ENCODE peak calls at places on chromosomes 3 and 15, in four cellular contexts. O is HepG2, K is GM12878, W is K562. Z is an unnamed sample.

GRCh38 chr3:131795382-131796085 is 239.3 kb downstream of the CPNE4 start:
- DNase-seq in O (no peak), K (no peak), W (peak), Z (no peak)

GRCh38 chr3:50126287-50127211 is 28.6 kb upstream of the SEMA3F start:
- DNase-seq in O (peak), W (no peak), K (no peak), Z (peak)

GRCh38 chr3:128805771-128806170 is 73.6 kb upstream of the ACAD9 start:
- DNase-seq in K (no peak), W (peak), O (no peak), Z (no peak)

GRCh38 chr3:9778102-9778501 is 8.4 kb upstream of the CAMK1 start:
- DNase-seq in O (no peak), W (peak), K (no peak), Z (no peak)

GRCh38 chr3:37171144-37171543 is 3.2 kb downstream of the LRRFIP2 start:
- DNase-seq in K (no peak), O (no peak), W (peak), Z (no peak)

GRCh38 chr15:84716036-84716732 is at the start of gene SEC11A:
- DNase-seq in O (peak), W (peak), K (peak), Z (peak)

GRCh38 chr3:179967622-179968021 is 69.1 kb downstream of the PEX5L start:
- DNase-seq in K (no peak), O (no peak), W (no peak), Z (no peak)

GRCh38 chr3:18937574-18937973 is 210.7 kb upstream of the KCNH8 start:
- DNase-seq in O (no peak), W (no peak), K (no peak), Z (no peak)

GRCh38 chr3:70281663-70282062 is 30.8 kb downstream of the MDFIC2 start:
- DNase-seq in K (no peak), W (no peak), O (no peak), Z (no peak)

GRCh38 chr3:149784064-149784704 is 8.2 kb downstream of the ANKUB1 start:
- DNase-seq in O (no peak), W (no peak), K (no peak), Z (no peak)

GRCh38 chr15:99425666-99426301 is 140.0 kb upstream of the MEF2A start:
- DNase-seq in W (no peak), O (no peak), K (no peak), Z (no peak)

GRCh38 chr3:140765246-140765645 is 87.4 kb downstream of the TRIM42 start:
- DNase-seq in K (no peak), W (no peak), O (no peak), Z (no peak)

GRCh38 chr15:80695911-80696651 is 971 bp downstream of the ABHD17C start:
- DNase-seq in K (no peak), W (no peak), O (peak), Z (peak)

GRCh38 chr15:23690450-23690852 is 3.3 kb upstream of the NDN start:
- DNase-seq in K (no peak), O (peak), W (peak), Z (peak)

GRCh38 chr15:75989045-75989444 is 23.2 kb downstream of the NRG4 start:
- DNase-seq in K (no peak), O (no peak), W (no peak), Z (no peak)

GRCh38 chr3:1752205-1752604 is 346.5 kb upstream of the CNTN4 start:
- DNase-seq in W (no peak), O (no peak), K (no peak), Z (no peak)
- TF ChIP-seq SMC3 in W (no peak), O (no peak), K (no peak), Z (no peak)

DNA sequence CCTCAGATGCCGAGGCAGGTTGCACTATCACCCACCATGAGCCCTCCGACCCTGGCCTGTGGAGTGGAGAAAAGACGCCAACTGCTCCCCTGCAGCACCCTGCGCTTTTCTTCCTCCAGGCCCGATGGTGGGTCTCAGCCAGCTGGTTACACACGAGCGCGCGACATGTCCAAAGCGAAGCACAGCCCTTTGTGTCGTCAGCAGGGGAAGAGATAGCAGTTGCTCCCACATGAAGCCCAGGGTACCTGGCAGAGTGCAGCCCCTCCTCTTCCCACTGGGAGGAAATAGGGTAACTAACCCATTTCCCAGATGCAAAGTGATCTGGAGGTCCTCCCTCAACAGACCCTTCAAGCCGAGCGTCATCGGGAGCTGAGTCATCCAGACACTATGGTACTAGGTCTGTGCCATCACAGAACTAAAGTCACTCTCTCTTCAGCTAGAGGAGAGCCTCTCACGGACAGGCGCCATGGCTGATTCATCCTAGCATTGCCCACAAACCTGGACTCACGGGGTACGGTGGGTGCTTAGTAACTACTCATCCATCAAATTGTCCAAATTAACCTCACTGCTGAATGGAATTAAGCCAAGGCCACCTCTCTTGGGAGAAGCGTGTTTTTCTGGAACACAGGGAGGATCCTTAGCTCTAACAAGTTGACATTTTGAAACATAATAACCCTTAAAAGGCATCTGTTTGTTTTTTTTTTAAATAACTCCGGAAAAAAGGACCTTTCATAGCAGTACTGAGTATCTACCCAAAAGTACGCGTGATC is 45.2 kb upstream of the BDH1 start:
- DNase-seq in O (no peak), K (no peak), W (no peak), Z (no peak)
- TF ChIP-seq ZBTB33 in O (no peak), K (no peak), W (no peak), Z (no peak)

GRCh38 chr15:77140220-77140619 is 69.3 kb upstream of the TSPAN3 start:
- DNase-seq in W (no peak), O (no peak), K (no peak), Z (no peak)
- TF ChIP-seq FOXM1 in W (no peak), O (no peak), K (no peak), Z (no peak)

GRCh38 chr15:47959617-47960398 is 161.0 kb upstream of the SLC24A5 start:
- DNase-seq in K (peak), W (no peak), O (no peak), Z (no peak)
- TF ChIP-seq SMC3 in K (no peak), W (no peak), O (no peak), Z (no peak)

GRCh38 chr15:28955160-28955502 is 69.4 kb downstream of the APBA2 start:
- DNase-seq in O (no peak), K (peak), W (peak), Z (peak)
- TF ChIP-seq ZBTB33 in O (no peak), K (no peak), W (no peak), Z (no peak)

DNA sequence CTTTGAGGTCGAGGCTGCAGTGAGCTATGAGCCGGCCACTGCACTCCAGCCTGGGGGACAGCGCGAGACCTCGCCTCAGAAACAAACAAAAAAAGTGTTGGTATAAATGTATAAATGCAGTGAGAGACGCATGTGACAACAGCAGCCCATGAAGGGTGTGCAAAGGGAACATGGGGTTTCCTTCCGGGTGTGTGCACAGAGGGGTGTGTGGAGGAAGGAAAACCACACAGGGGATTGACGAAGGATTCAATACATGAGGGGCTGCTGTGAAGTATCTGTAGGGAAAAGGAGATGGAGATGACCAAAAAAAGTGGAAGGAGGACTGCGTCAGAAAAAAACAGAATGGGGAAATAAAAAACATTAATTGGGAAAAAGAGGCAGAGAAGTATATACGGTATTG is 1.1 kb downstream of the MTFMT start:
- DNase-seq in W (no peak), K (no peak), O (no peak), Z (no peak)
- TF ChIP-seq FOXM1 in W (no peak), K (no peak), O (no peak), Z (no peak)

GRCh38 chr3:66481071-66482001 is 19.5 kb downstream of the LRIG1 start:
- DNase-seq in O (peak), K (no peak), W (no peak), Z (no peak)

GRCh38 chr3:66484106-66484857 is 16.5 kb downstream of the LRIG1 start:
- DNase-seq in K (no peak), O (no peak), W (no peak), Z (no peak)

GRCh38 chr3:66485291-66485968 is 15.4 kb downstream of the LRIG1 start:
- DNase-seq in O (no peak), W (no peak), K (no peak), Z (no peak)

GRCh38 chr3:66482005-66482404 is 18.8 kb downstream of the LRIG1 start:
- DNase-seq in O (no peak), W (no peak), K (no peak), Z (peak)

GRCh38 chr3:66483006-66483928 is 17.6 kb downstream of the LRIG1 start:
- DNase-seq in O (no peak), K (no peak), W (no peak), Z (peak)
- TF ChIP-seq SMC3 in O (no peak), K (no peak), W (no peak), Z (no peak)

DNA sequence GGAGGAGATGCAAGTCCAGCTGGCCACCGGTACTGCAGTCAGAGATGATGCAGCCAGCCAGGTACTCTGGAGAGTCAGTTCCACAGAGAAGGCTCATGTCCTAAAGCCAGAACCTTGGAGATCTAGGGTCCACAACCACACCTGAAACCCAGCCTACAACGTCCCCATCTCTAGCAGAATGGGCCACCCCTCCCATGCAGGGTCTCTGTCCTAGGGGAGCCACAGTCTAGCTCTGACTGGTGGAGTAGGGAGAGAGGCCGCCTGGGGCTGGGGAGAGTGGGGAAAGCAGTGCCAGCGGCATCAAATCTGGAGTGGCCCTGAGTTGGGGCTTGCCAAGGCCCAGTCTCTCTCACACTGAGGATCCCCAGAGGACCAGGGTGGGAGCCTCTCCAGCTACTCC is 43.5 kb downstream of the PTH1R start:
- DNase-seq in W (no peak), O (no peak), K (no peak), Z (no peak)
- TF ChIP-seq ZBTB33 in W (no peak), O (no peak), K (no peak), Z (no peak)

GRCh38 chr15:39392469-39393047 is 188.3 kb upstream of the THBS1 start:
- DNase-seq in K (no peak), O (no peak), W (no peak), Z (peak)
- TF ChIP-seq FOXM1 in K (no peak), O (no peak), W (no peak), Z (no peak)

DNA sequence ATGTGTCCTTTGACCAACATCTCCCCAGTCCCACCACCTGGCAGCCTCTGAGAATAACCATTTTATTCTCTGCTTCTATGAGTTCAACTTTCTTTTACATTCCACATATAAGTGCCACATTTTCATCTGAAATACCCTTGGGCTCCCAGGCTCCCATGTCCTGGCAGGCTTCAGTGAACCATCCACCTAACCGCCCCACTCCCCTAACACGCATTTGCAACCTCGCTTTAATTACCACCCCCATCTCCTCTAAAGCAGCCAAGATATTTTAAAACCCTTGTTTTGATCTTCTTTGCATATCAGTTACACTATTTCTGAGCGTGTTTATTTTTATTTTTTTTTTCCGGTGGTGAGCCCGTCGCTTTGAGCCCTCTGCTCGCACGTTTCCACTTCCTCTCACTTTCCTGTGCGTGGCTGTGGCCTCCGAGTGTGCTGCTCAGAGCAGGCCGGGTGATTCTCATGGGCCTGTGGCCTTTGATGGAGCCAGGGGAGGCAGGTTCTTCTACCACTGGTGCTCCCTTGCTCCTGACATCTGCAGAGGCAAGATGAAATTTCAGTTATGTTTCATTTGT is 195.4 kb upstream of the LPP start:
- DNase-seq in K (no peak), O (no peak), W (no peak), Z (no peak)
- TF ChIP-seq SMC3 in K (no peak), O (no peak), W (no peak), Z (no peak)